ENCODE peak calls at places on chromosomes 16 and 17, in eight cellular contexts. P is tibial artery, S is pancreas, G is body of pancreas, B is left ventricle myocardium inferior, U is A549, V is MM.1S, Q is HL-60. E is an unnamed sample.

GRCh38 chr16:66474750-66475199 is 47.7 kb downstream of the BEAN1 start:
- DNase-seq in P (no peak), S (no peak), G (no peak), B (no peak), U (no peak), V (peak), Q (peak), E (no peak)

GRCh38 chr17:67693811-67694210 is 23.9 kb upstream of the NOL11 start:
- DNase-seq in P (no peak), S (no peak), G (no peak), B (no peak), U (no peak), V (no peak), Q (no peak), E (no peak)

GRCh38 chr17:50207792-50208567 is 6.5 kb upstream of the COL1A1 start:
- DNase-seq in P (no peak), S (no peak), G (no peak), B (no peak), U (no peak), V (no peak), Q (no peak), E (peak)

GRCh38 chr16:11160676-11161115 is 95.3 kb downstream of the SOCS1 start:
- DNase-seq in P (no peak), S (no peak), G (no peak), B (no peak), U (no peak), V (no peak), Q (no peak), E (no peak)

GRCh38 chr17:2282297-2282873 is 21.2 kb downstream of the SMG6 start:
- DNase-seq in P (no peak), S (no peak), G (no peak), B (no peak), U (peak), V (peak), Q (peak), E (no peak)

GRCh38 chr16:49876716-49877129 is 20.8 kb upstream of the ZNF423 start:
- DNase-seq in P (peak), S (peak), G (peak), B (peak), U (peak), V (peak), Q (no peak), E (no peak)

GRCh38 chr17:46822388-46822921 is 4.0 kb upstream of the WNT3 start:
- DNase-seq in P (no peak), S (no peak), G (peak), B (no peak), U (peak), V (peak), Q (peak), E (no peak)

GRCh38 chr17:69577098-69577497 is 162.6 kb downstream of the MAP2K6 start:
- DNase-seq in P (no peak), S (no peak), G (no peak), B (no peak), U (no peak), V (no peak), Q (no peak), E (no peak)

GRCh38 chr16:83669456-83669855 is 138.3 kb upstream of the HSBP1 start:
- DNase-seq in P (no peak), S (no peak), G (no peak), B (no peak), U (no peak), V (no peak), Q (no peak), E (no peak)

GRCh38 chr16:75044800-75045361 is 46.1 kb downstream of the ZNRF1 start:
- DNase-seq in P (peak), S (no peak), G (no peak), B (peak), U (no peak), V (no peak), Q (no peak), E (peak)

GRCh38 chr17:148757-149156 is 11.4 kb downstream of the SCGB1C2 start:
- DNase-seq in P (peak), S (peak), G (peak), B (peak), U (no peak), V (no peak), Q (no peak), E (no peak)

GRCh38 chr16:31074814-31075183 is 577 bp downstream of the ZNF646 start:
- DNase-seq in P (no peak), S (no peak), G (no peak), B (no peak), U (no peak), V (no peak), Q (no peak), E (no peak)

GRCh38 chr16:83935005-83935857 is 17.8 kb upstream of the OSGIN1 start:
- DNase-seq in P (no peak), S (peak), G (no peak), B (no peak), U (no peak), V (no peak), Q (peak), E (no peak)

GRCh38 chr16:30740364-30741251 is 7.6 kb upstream of the PHKG2 start:
- DNase-seq in P (peak), S (peak), G (peak), B (peak), U (peak), V (no peak), Q (no peak), E (peak)

GRCh38 chr17:12078791-12079190 is 58.1 kb downstream of the MAP2K4 start:
- DNase-seq in P (no peak), S (no peak), G (no peak), B (no peak), U (no peak), V (no peak), Q (no peak), E (no peak)

GRCh38 chr17:78471635-78472034 is 93.2 kb downstream of the PGS1 start:
- DNase-seq in P (no peak), S (no peak), G (no peak), B (no peak), U (no peak), V (no peak), Q (no peak), E (no peak)

GRCh38 chr17:57553991-57554825 is 190.9 kb downstream of the CCDC182 start:
- DNase-seq in P (no peak), S (no peak), G (no peak), B (no peak), U (no peak), V (no peak), Q (no peak), E (no peak)

GRCh38 chr17:48543854-48544355 is 1.0 kb downstream of the HOXB2 start:
- DNase-seq in P (no peak), S (no peak), G (no peak), B (peak), U (no peak), V (no peak), Q (no peak), E (no peak)

GRCh38 chr16:9331503-9331902 is 240.1 kb downstream of the HAPSTR1 start:
- DNase-seq in P (no peak), S (no peak), G (no peak), B (no peak), U (no peak), V (no peak), Q (no peak), E (no peak)

GRCh38 chr17:63278731-63279442 is 167.2 kb downstream of the CYB561 start:
- DNase-seq in P (no peak), S (no peak), G (no peak), B (no peak), U (no peak), V (no peak), Q (no peak), E (no peak)

GRCh38 chr16:48117217-48118105 is 38.3 kb downstream of the ABCC12 start:
- DNase-seq in P (no peak), S (peak), G (peak), B (peak), U (peak), V (no peak), Q (peak), E (no peak)

GRCh38 chr17:418421-418751 is 65.8 kb upstream of the RPH3AL start:
- DNase-seq in P (no peak), S (no peak), G (no peak), B (no peak), U (no peak), V (no peak), Q (peak), E (no peak)

GRCh38 chr17:43952351-43952723 is 1.4 kb downstream of the PYY start:
- DNase-seq in P (no peak), S (no peak), G (no peak), B (no peak), U (no peak), V (no peak), Q (no peak), E (no peak)
- TF ChIP-seq CTCF in P (no peak), S (no peak), G (no peak), B (no peak), U (no peak), V (no peak), Q (no peak), E (no peak)

GRCh38 chr17:45171338-45172231 is 9.9 kb downstream of the HEXIM2 start:
- DNase-seq in P (peak), S (peak), G (peak), B (no peak), U (peak), V (no peak), Q (no peak), E (peak)

GRCh38 chr17:45172541-45173286 is 11.0 kb downstream of the HEXIM2 start:
- DNase-seq in P (peak), S (peak), G (peak), B (peak), U (peak), V (peak), Q (peak), E (peak)

GRCh38 chr17:45170280-45170975 is 8.8 kb downstream of the HEXIM2 start:
- DNase-seq in P (no peak), S (no peak), G (no peak), B (no peak), U (no peak), V (no peak), Q (no peak), E (no peak)

GRCh38 chr17:45172232-45172540 is 10.5 kb downstream of the HEXIM2 start:
- DNase-seq in P (no peak), S (no peak), G (no peak), B (no peak), U (no peak), V (no peak), Q (no peak), E (no peak)

DNA sequence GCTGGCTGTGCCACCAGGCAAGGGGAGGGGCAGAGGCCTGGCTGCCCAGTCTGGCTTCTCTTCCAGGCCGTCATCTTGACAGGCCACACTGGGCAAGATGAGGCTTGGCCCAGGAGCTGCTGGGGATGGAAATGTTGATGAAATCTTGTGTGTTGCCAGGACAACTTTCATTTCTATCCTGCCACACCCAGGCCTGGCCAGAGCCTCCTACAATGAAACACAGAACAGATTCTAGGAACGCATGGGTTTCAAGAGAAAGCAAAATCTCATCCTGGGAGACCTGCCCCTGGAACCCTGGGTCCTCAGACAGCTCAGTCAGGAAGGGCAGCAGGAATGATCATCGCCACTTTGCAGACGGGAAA is 9.3 kb downstream of the HEXIM2 start:
- DNase-seq in P (peak), S (peak), G (peak), B (peak), U (peak), V (no peak), Q (no peak), E (peak)
- H3K4me3 ChIP-seq in P (peak), S (no peak), G (no peak), B (peak), U (peak), V (no peak), Q (no peak), E (peak)

DNA sequence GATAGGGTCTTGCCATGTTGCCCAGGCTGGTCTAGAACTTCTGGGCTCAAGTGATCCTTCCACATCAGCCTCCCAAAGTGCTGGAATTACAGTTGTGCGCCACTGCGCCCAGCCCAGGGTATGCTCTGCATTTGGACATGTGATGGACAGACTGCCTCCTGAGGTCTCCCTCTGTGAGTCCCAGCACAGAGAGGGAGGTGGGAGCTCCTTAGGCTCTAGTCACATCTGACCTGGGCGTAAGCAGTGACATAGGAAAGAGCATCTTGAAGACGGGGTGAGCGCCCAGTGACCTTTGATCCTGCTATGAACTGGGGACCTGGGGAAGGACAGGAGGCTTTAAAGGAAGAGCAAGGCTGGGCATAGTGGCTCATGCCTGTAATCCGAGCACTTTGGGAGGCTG is 2.2 kb upstream of the GFAP start:
- DNase-seq in P (peak), S (no peak), G (no peak), B (no peak), U (no peak), V (no peak), Q (no peak), E (no peak)
- H3K27ac ChIP-seq in P (peak), S (peak), G (peak), B (peak), U (peak), V (no peak), Q (no peak), E (no peak)

DNA sequence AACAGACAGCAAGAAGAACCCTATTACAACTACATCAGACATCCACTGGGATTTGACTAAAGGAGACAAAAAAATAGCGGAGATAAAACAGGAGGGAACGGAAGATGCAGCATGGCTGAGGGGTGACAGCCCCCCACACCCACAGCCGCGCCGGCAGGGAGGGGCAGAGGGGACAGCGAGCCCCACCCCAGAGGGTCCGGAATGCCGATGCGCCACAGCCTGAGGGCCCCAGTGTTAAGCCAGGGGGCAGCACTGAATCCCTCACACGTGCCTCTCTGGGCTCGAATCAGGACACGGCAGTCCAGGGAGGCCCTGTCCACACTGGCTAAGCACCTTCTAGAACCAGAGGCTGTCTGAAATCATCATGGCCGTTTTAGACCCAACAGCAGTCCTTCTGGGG is 18.8 kb downstream of the MAP1LC3B start:
- DNase-seq in P (peak), S (no peak), G (no peak), B (peak), U (no peak), V (no peak), Q (no peak), E (no peak)
- TF ChIP-seq CTCF in P (no peak), S (no peak), G (no peak), B (no peak), U (no peak), V (no peak), Q (no peak), E (no peak)

GRCh38 chr17:34579017-34579946 is at the start of gene TMEM132E:
- DNase-seq in P (no peak), S (peak), G (peak), B (peak), U (no peak), V (no peak), Q (peak), E (no peak)
- H3K4me3 ChIP-seq in P (peak), S (peak), G (peak), B (peak), U (peak), V (peak), Q (peak), E (peak)

E was measured in coronary artery.